ENCODE peak calls at places on chromosome X, in five cellular contexts. One of them, this sample, is unnamed.
A peak's percentile ranks its signal among the peaks of the same experiment; 100 is the strongest.

GRCh38 chrX:150044556-150044955 is 106.3 kb upstream of the EOLA2 start:
- DNase-seq in putamen: no peak
- DNase-seq in NCI-H1105 treated with DMSO at 0.1 percent for 48 hours: no peak
- DNase-seq in activated T-helper 1 cell treated with anti-CD3 and anti-CD28 coated beads, Interleukin-12 subunit alpha, Interleukin-12 subunit beta, Interleukin-2, Interleukin-4 antibody, amounts not matched to agents 30 ng/mL and 10 ng/mL and 1 ng/mL, durations not matched to agents 14 hours and 24 hours and 36 hours: no peak
- DNase-seq in HEK293T: no peak
- DNase-seq in this sample: no peak

GRCh38 chrX:53223955-53224859 is 800 bp downstream of the KDM5C start:
- DNase-seq in activated T-helper 1 cell treated with anti-CD3 and anti-CD28 coated beads, Interleukin-12 subunit alpha, Interleukin-12 subunit beta, Interleukin-2, Interleukin-4 antibody, amounts not matched to agents 30 ng/mL and 10 ng/mL and 1 ng/mL, durations not matched to agents 14 hours and 24 hours and 36 hours: peak; percentile 2
- DNase-seq in HEK293T: peak; percentile 28
- DNase-seq in putamen: no peak
- DNase-seq in NCI-H1105 treated with DMSO at 0.1 percent for 48 hours: no peak
- DNase-seq in this sample: peak; percentile 86

GRCh38 chrX:125420809-125421208 is 101.1 kb downstream of the TEX13C start:
- DNase-seq in activated T-helper 1 cell treated with anti-CD3 and anti-CD28 coated beads, Interleukin-12 subunit alpha, Interleukin-12 subunit beta, Interleukin-2, Interleukin-4 antibody, amounts not matched to agents 30 ng/mL and 10 ng/mL and 1 ng/mL, durations not matched to agents 14 hours and 24 hours and 36 hours: no peak
- DNase-seq in HEK293T: no peak
- DNase-seq in NCI-H1105 treated with DMSO at 0.1 percent for 48 hours: no peak
- DNase-seq in putamen: no peak
- DNase-seq in this sample: no peak

GRCh38 chrX:124836786-124837185 is 482.9 kb upstream of the TEX13C start:
- DNase-seq in NCI-H1105 treated with DMSO at 0.1 percent for 48 hours: no peak
- DNase-seq in HEK293T: no peak
- DNase-seq in putamen: no peak
- DNase-seq in activated T-helper 1 cell treated with anti-CD3 and anti-CD28 coated beads, Interleukin-12 subunit alpha, Interleukin-12 subunit beta, Interleukin-2, Interleukin-4 antibody, amounts not matched to agents 30 ng/mL and 10 ng/mL and 1 ng/mL, durations not matched to agents 14 hours and 24 hours and 36 hours: no peak
- DNase-seq in this sample: no peak

GRCh38 chrX:38166478-38167083 is 54.1 kb downstream of the SRPX start:
- DNase-seq in HEK293T: no peak
- DNase-seq in putamen: no peak
- DNase-seq in activated T-helper 1 cell treated with anti-CD3 and anti-CD28 coated beads, Interleukin-12 subunit alpha, Interleukin-12 subunit beta, Interleukin-2, Interleukin-4 antibody, amounts not matched to agents 30 ng/mL and 10 ng/mL and 1 ng/mL, durations not matched to agents 14 hours and 24 hours and 36 hours: no peak
- DNase-seq in NCI-H1105 treated with DMSO at 0.1 percent for 48 hours: peak; percentile 1
- DNase-seq in this sample: peak; percentile 44

GRCh38 chrX:154750301-154751120 is at the start of gene GAB3:
- DNase-seq in HEK293T: peak; percentile 46
- DNase-seq in putamen: no peak
- DNase-seq in NCI-H1105 treated with DMSO at 0.1 percent for 48 hours: peak; percentile 59
- DNase-seq in activated T-helper 1 cell treated with anti-CD3 and anti-CD28 coated beads, Interleukin-12 subunit alpha, Interleukin-12 subunit beta, Interleukin-2, Interleukin-4 antibody, amounts not matched to agents 30 ng/mL and 10 ng/mL and 1 ng/mL, durations not matched to agents 14 hours and 24 hours and 36 hours: peak; percentile 29
- DNase-seq in this sample: peak; percentile 32

GRCh38 chrX:14641681-14642655 is 112.6 kb downstream of the GLRA2 start:
- DNase-seq in HEK293T: no peak
- DNase-seq in NCI-H1105 treated with DMSO at 0.1 percent for 48 hours: no peak
- DNase-seq in putamen: no peak
- DNase-seq in activated T-helper 1 cell treated with anti-CD3 and anti-CD28 coated beads, Interleukin-12 subunit alpha, Interleukin-12 subunit beta, Interleukin-2, Interleukin-4 antibody, amounts not matched to agents 30 ng/mL and 10 ng/mL and 1 ng/mL, durations not matched to agents 14 hours and 24 hours and 36 hours: no peak
- DNase-seq in this sample: no peak

GRCh38 chrX:34764842-34765241 is 107.8 kb upstream of the TMEM47 start:
- DNase-seq in NCI-H1105 treated with DMSO at 0.1 percent for 48 hours: no peak
- DNase-seq in HEK293T: no peak
- DNase-seq in activated T-helper 1 cell treated with anti-CD3 and anti-CD28 coated beads, Interleukin-12 subunit alpha, Interleukin-12 subunit beta, Interleukin-2, Interleukin-4 antibody, amounts not matched to agents 30 ng/mL and 10 ng/mL and 1 ng/mL, durations not matched to agents 14 hours and 24 hours and 36 hours: no peak
- DNase-seq in putamen: no peak
- DNase-seq in this sample: no peak

GRCh38 chrX:21932277-21932996 is 8.1 kb upstream of the SMS start:
- DNase-seq in putamen: no peak
- DNase-seq in activated T-helper 1 cell treated with anti-CD3 and anti-CD28 coated beads, Interleukin-12 subunit alpha, Interleukin-12 subunit beta, Interleukin-2, Interleukin-4 antibody, amounts not matched to agents 30 ng/mL and 10 ng/mL and 1 ng/mL, durations not matched to agents 14 hours and 24 hours and 36 hours: no peak
- DNase-seq in NCI-H1105 treated with DMSO at 0.1 percent for 48 hours: no peak
- DNase-seq in HEK293T: no peak
- DNase-seq in this sample: peak; percentile 93

GRCh38 chrX:47706575-47706974 is 47.6 kb upstream of the UXT start:
- DNase-seq in NCI-H1105 treated with DMSO at 0.1 percent for 48 hours: no peak
- DNase-seq in HEK293T: no peak
- DNase-seq in activated T-helper 1 cell treated with anti-CD3 and anti-CD28 coated beads, Interleukin-12 subunit alpha, Interleukin-12 subunit beta, Interleukin-2, Interleukin-4 antibody, amounts not matched to agents 30 ng/mL and 10 ng/mL and 1 ng/mL, durations not matched to agents 14 hours and 24 hours and 36 hours: no peak
- DNase-seq in putamen: no peak
- DNase-seq in this sample: no peak

GRCh38 chrX:154738013-154738738 is 12.7 kb downstream of the GAB3 start:
- DNase-seq in NCI-H1105 treated with DMSO at 0.1 percent for 48 hours: no peak
- DNase-seq in putamen: no peak
- DNase-seq in HEK293T: no peak
- DNase-seq in activated T-helper 1 cell treated with anti-CD3 and anti-CD28 coated beads, Interleukin-12 subunit alpha, Interleukin-12 subunit beta, Interleukin-2, Interleukin-4 antibody, amounts not matched to agents 30 ng/mL and 10 ng/mL and 1 ng/mL, durations not matched to agents 14 hours and 24 hours and 36 hours: no peak
- DNase-seq in this sample: peak; percentile 55

GRCh38 chrX:138020941-138021340 is 455.0 kb downstream of the ZIC3 start:
- DNase-seq in HEK293T: no peak
- DNase-seq in putamen: no peak
- DNase-seq in activated T-helper 1 cell treated with anti-CD3 and anti-CD28 coated beads, Interleukin-12 subunit alpha, Interleukin-12 subunit beta, Interleukin-2, Interleukin-4 antibody, amounts not matched to agents 30 ng/mL and 10 ng/mL and 1 ng/mL, durations not matched to agents 14 hours and 24 hours and 36 hours: no peak
- DNase-seq in NCI-H1105 treated with DMSO at 0.1 percent for 48 hours: no peak
- DNase-seq in this sample: no peak

GRCh38 chrX:39613508-39613921 is 484.2 kb downstream of the BCOR start:
- DNase-seq in NCI-H1105 treated with DMSO at 0.1 percent for 48 hours: peak; percentile 91
- DNase-seq in putamen: no peak
- DNase-seq in HEK293T: peak; percentile 28
- DNase-seq in activated T-helper 1 cell treated with anti-CD3 and anti-CD28 coated beads, Interleukin-12 subunit alpha, Interleukin-12 subunit beta, Interleukin-2, Interleukin-4 antibody, amounts not matched to agents 30 ng/mL and 10 ng/mL and 1 ng/mL, durations not matched to agents 14 hours and 24 hours and 36 hours: peak; percentile 3
- DNase-seq in this sample: peak; percentile 83

GRCh38 chrX:29728639-29729038 is 486.7 kb upstream of the MAGEB2 start:
- DNase-seq in putamen: no peak
- DNase-seq in HEK293T: no peak
- DNase-seq in NCI-H1105 treated with DMSO at 0.1 percent for 48 hours: no peak
- DNase-seq in activated T-helper 1 cell treated with anti-CD3 and anti-CD28 coated beads, Interleukin-12 subunit alpha, Interleukin-12 subunit beta, Interleukin-2, Interleukin-4 antibody, amounts not matched to agents 30 ng/mL and 10 ng/mL and 1 ng/mL, durations not matched to agents 14 hours and 24 hours and 36 hours: no peak
- DNase-seq in this sample: peak; percentile 42

GRCh38 chrX:72576161-72576896 is 3.7 kb upstream of the HDAC8 start:
- DNase-seq in HEK293T: no peak
- DNase-seq in putamen: no peak
- DNase-seq in activated T-helper 1 cell treated with anti-CD3 and anti-CD28 coated beads, Interleukin-12 subunit alpha, Interleukin-12 subunit beta, Interleukin-2, Interleukin-4 antibody, amounts not matched to agents 30 ng/mL and 10 ng/mL and 1 ng/mL, durations not matched to agents 14 hours and 24 hours and 36 hours: no peak
- DNase-seq in NCI-H1105 treated with DMSO at 0.1 percent for 48 hours: no peak
- DNase-seq in this sample: no peak

GRCh38 chrX:64894454-64895038 is 81.7 kb downstream of the ZC4H2 start:
- DNase-seq in putamen: no peak
- DNase-seq in activated T-helper 1 cell treated with anti-CD3 and anti-CD28 coated beads, Interleukin-12 subunit alpha, Interleukin-12 subunit beta, Interleukin-2, Interleukin-4 antibody, amounts not matched to agents 30 ng/mL and 10 ng/mL and 1 ng/mL, durations not matched to agents 14 hours and 24 hours and 36 hours: no peak
- DNase-seq in NCI-H1105 treated with DMSO at 0.1 percent for 48 hours: no peak
- DNase-seq in HEK293T: peak; percentile 50
- DNase-seq in this sample: peak; percentile 22

GRCh38 chrX:17027931-17028330 is 81.5 kb downstream of the REPS2 start:
- DNase-seq in NCI-H1105 treated with DMSO at 0.1 percent for 48 hours: no peak
- DNase-seq in activated T-helper 1 cell treated with anti-CD3 and anti-CD28 coated beads, Interleukin-12 subunit alpha, Interleukin-12 subunit beta, Interleukin-2, Interleukin-4 antibody, amounts not matched to agents 30 ng/mL and 10 ng/mL and 1 ng/mL, durations not matched to agents 14 hours and 24 hours and 36 hours: no peak
- DNase-seq in HEK293T: no peak
- DNase-seq in putamen: no peak
- DNase-seq in this sample: no peak

GRCh38 chrX:21638311-21638710 is 19.8 kb downstream of the KLHL34 start:
- DNase-seq in HEK293T: no peak
- DNase-seq in putamen: no peak
- DNase-seq in activated T-helper 1 cell treated with anti-CD3 and anti-CD28 coated beads, Interleukin-12 subunit alpha, Interleukin-12 subunit beta, Interleukin-2, Interleukin-4 antibody, amounts not matched to agents 30 ng/mL and 10 ng/mL and 1 ng/mL, durations not matched to agents 14 hours and 24 hours and 36 hours: no peak
- DNase-seq in NCI-H1105 treated with DMSO at 0.1 percent for 48 hours: no peak
- DNase-seq in this sample: peak; percentile 88

GRCh38 chrX:154019633-154020499 is at the start of gene IRAK1:
- DNase-seq in HEK293T: peak; percentile 76
- DNase-seq in activated T-helper 1 cell treated with anti-CD3 and anti-CD28 coated beads, Interleukin-12 subunit alpha, Interleukin-12 subunit beta, Interleukin-2, Interleukin-4 antibody, amounts not matched to agents 30 ng/mL and 10 ng/mL and 1 ng/mL, durations not matched to agents 14 hours and 24 hours and 36 hours: peak; percentile 57
- DNase-seq in NCI-H1105 treated with DMSO at 0.1 percent for 48 hours: peak; percentile 65
- DNase-seq in putamen: peak; percentile 32
- DNase-seq in this sample: peak; percentile 72

GRCh38 chrX:121336831-121337421 is 289.5 kb downstream of the GLUD2 start:
- DNase-seq in NCI-H1105 treated with DMSO at 0.1 percent for 48 hours: peak; percentile 85
- DNase-seq in HEK293T: no peak
- DNase-seq in activated T-helper 1 cell treated with anti-CD3 and anti-CD28 coated beads, Interleukin-12 subunit alpha, Interleukin-12 subunit beta, Interleukin-2, Interleukin-4 antibody, amounts not matched to agents 30 ng/mL and 10 ng/mL and 1 ng/mL, durations not matched to agents 14 hours and 24 hours and 36 hours: no peak
- DNase-seq in putamen: no peak
- DNase-seq in this sample: peak; percentile 58

GRCh38 chrX:56503941-56504673 is 59.3 kb upstream of the UBQLN2 start:
- DNase-seq in NCI-H1105 treated with DMSO at 0.1 percent for 48 hours: no peak
- DNase-seq in putamen: no peak
- DNase-seq in HEK293T: no peak
- DNase-seq in activated T-helper 1 cell treated with anti-CD3 and anti-CD28 coated beads, Interleukin-12 subunit alpha, Interleukin-12 subunit beta, Interleukin-2, Interleukin-4 antibody, amounts not matched to agents 30 ng/mL and 10 ng/mL and 1 ng/mL, durations not matched to agents 14 hours and 24 hours and 36 hours: no peak
- DNase-seq in this sample: peak; percentile 29

GRCh38 chrX:8139713-8140112 is 31.4 kb downstream of the VCX2 start:
- DNase-seq in activated T-helper 1 cell treated with anti-CD3 and anti-CD28 coated beads, Interleukin-12 subunit alpha, Interleukin-12 subunit beta, Interleukin-2, Interleukin-4 antibody, amounts not matched to agents 30 ng/mL and 10 ng/mL and 1 ng/mL, durations not matched to agents 14 hours and 24 hours and 36 hours: no peak
- DNase-seq in NCI-H1105 treated with DMSO at 0.1 percent for 48 hours: no peak
- DNase-seq in putamen: peak; percentile 21
- DNase-seq in HEK293T: no peak
- DNase-seq in this sample: peak; percentile 9

GRCh38 chrX:113512700-113513395 is 672.2 kb upstream of the AMOT start:
- DNase-seq in HEK293T: no peak
- DNase-seq in activated T-helper 1 cell treated with anti-CD3 and anti-CD28 coated beads, Interleukin-12 subunit alpha, Interleukin-12 subunit beta, Interleukin-2, Interleukin-4 antibody, amounts not matched to agents 30 ng/mL and 10 ng/mL and 1 ng/mL, durations not matched to agents 14 hours and 24 hours and 36 hours: no peak
- DNase-seq in putamen: no peak
- DNase-seq in NCI-H1105 treated with DMSO at 0.1 percent for 48 hours: no peak
- DNase-seq in this sample: peak; percentile 77

GRCh38 chrX:103607385-103608304 is at the start of gene TCEAL3:
- DNase-seq in putamen: peak; percentile 62
- DNase-seq in HEK293T: no peak
- DNase-seq in NCI-H1105 treated with DMSO at 0.1 percent for 48 hours: peak; percentile 59
- DNase-seq in activated T-helper 1 cell treated with anti-CD3 and anti-CD28 coated beads, Interleukin-12 subunit alpha, Interleukin-12 subunit beta, Interleukin-2, Interleukin-4 antibody, amounts not matched to agents 30 ng/mL and 10 ng/mL and 1 ng/mL, durations not matched to agents 14 hours and 24 hours and 36 hours: no peak
- DNase-seq in this sample: peak; percentile 43

GRCh38 chrX:139738581-139738980 is 30.6 kb upstream of the MCF2 start:
- DNase-seq in putamen: no peak
- DNase-seq in NCI-H1105 treated with DMSO at 0.1 percent for 48 hours: no peak
- DNase-seq in HEK293T: no peak
- DNase-seq in activated T-helper 1 cell treated with anti-CD3 and anti-CD28 coated beads, Interleukin-12 subunit alpha, Interleukin-12 subunit beta, Interleukin-2, Interleukin-4 antibody, amounts not matched to agents 30 ng/mL and 10 ng/mL and 1 ng/mL, durations not matched to agents 14 hours and 24 hours and 36 hours: no peak
- DNase-seq in this sample: peak; percentile 56

GRCh38 chrX:2401201-2401589 is 99.6 kb downstream of the DHRSX start:
- DNase-seq in HEK293T: no peak
- DNase-seq in NCI-H1105 treated with DMSO at 0.1 percent for 48 hours: no peak
- DNase-seq in activated T-helper 1 cell treated with anti-CD3 and anti-CD28 coated beads, Interleukin-12 subunit alpha, Interleukin-12 subunit beta, Interleukin-2, Interleukin-4 antibody, amounts not matched to agents 30 ng/mL and 10 ng/mL and 1 ng/mL, durations not matched to agents 14 hours and 24 hours and 36 hours: no peak
- DNase-seq in putamen: no peak
- DNase-seq in this sample: peak; percentile 25

GRCh38 chrX:51893931-51894696 is 691 bp downstream of the MAGED1 start:
- DNase-seq in putamen: peak; percentile 15
- DNase-seq in NCI-H1105 treated with DMSO at 0.1 percent for 48 hours: peak; percentile 61
- DNase-seq in activated T-helper 1 cell treated with anti-CD3 and anti-CD28 coated beads, Interleukin-12 subunit alpha, Interleukin-12 subunit beta, Interleukin-2, Interleukin-4 antibody, amounts not matched to agents 30 ng/mL and 10 ng/mL and 1 ng/mL, durations not matched to agents 14 hours and 24 hours and 36 hours: no peak
- DNase-seq in HEK293T: peak; percentile 18
- DNase-seq in this sample: no peak

GRCh38 chrX:68462653-68463052 is 29.4 kb upstream of the OPHN1 start:
- DNase-seq in NCI-H1105 treated with DMSO at 0.1 percent for 48 hours: peak; percentile 14
- DNase-seq in activated T-helper 1 cell treated with anti-CD3 and anti-CD28 coated beads, Interleukin-12 subunit alpha, Interleukin-12 subunit beta, Interleukin-2, Interleukin-4 antibody, amounts not matched to agents 30 ng/mL and 10 ng/mL and 1 ng/mL, durations not matched to agents 14 hours and 24 hours and 36 hours: no peak
- DNase-seq in putamen: peak; percentile 19
- DNase-seq in HEK293T: no peak
- DNase-seq in this sample: peak; percentile 39

GRCh38 chrX:123739474-123739873 is 6.6 kb upstream of the THOC2 start:
- DNase-seq in HEK293T: no peak
- DNase-seq in activated T-helper 1 cell treated with anti-CD3 and anti-CD28 coated beads, Interleukin-12 subunit alpha, Interleukin-12 subunit beta, Interleukin-2, Interleukin-4 antibody, amounts not matched to agents 30 ng/mL and 10 ng/mL and 1 ng/mL, durations not matched to agents 14 hours and 24 hours and 36 hours: no peak
- DNase-seq in putamen: no peak
- DNase-seq in NCI-H1105 treated with DMSO at 0.1 percent for 48 hours: no peak
- DNase-seq in this sample: no peak

GRCh38 chrX:121356139-121356849 is 308.9 kb downstream of the GLUD2 start:
- DNase-seq in HEK293T: no peak
- DNase-seq in NCI-H1105 treated with DMSO at 0.1 percent for 48 hours: peak; percentile 72
- DNase-seq in activated T-helper 1 cell treated with anti-CD3 and anti-CD28 coated beads, Interleukin-12 subunit alpha, Interleukin-12 subunit beta, Interleukin-2, Interleukin-4 antibody, amounts not matched to agents 30 ng/mL and 10 ng/mL and 1 ng/mL, durations not matched to agents 14 hours and 24 hours and 36 hours: no peak
- DNase-seq in putamen: no peak
- DNase-seq in this sample: no peak

GRCh38 chrX:28609917-28610613 is 22.8 kb downstream of the IL1RAPL1 start:
- DNase-seq in putamen: no peak
- DNase-seq in activated T-helper 1 cell treated with anti-CD3 and anti-CD28 coated beads, Interleukin-12 subunit alpha, Interleukin-12 subunit beta, Interleukin-2, Interleukin-4 antibody, amounts not matched to agents 30 ng/mL and 10 ng/mL and 1 ng/mL, durations not matched to agents 14 hours and 24 hours and 36 hours: no peak
- DNase-seq in HEK293T: no peak
- DNase-seq in NCI-H1105 treated with DMSO at 0.1 percent for 48 hours: no peak
- DNase-seq in this sample: no peak